ENCODE peak calls at places on chromosomes 5 and 9, in five cellular contexts. One of them, this sample, is unnamed.
A peak's percentile ranks its signal among the peaks of the same experiment; 100 is the strongest.

GRCh38 chr9:37408933-37409710 is 13.4 kb upstream of the GRHPR start:
- DNase-seq in NCI-H1105 treated with DMSO at 0.1 percent for 48 hours: no peak
- DNase-seq in mesenchymal stem cell: no peak
- DNase-seq in RPMI7951: no peak
- DNase-seq in pons: no peak
- DNase-seq in this sample: no peak

GRCh38 chr5:16935271-16936149 is 578 bp downstream of the MYO10 start:
- DNase-seq in RPMI7951: no peak
- DNase-seq in NCI-H1105 treated with DMSO at 0.1 percent for 48 hours: peak; percentile 37
- DNase-seq in mesenchymal stem cell: no peak
- DNase-seq in pons: peak; percentile 24
- DNase-seq in this sample: peak; percentile 32

GRCh38 chr9:4538107-4538506 is 47.8 kb downstream of the SLC1A1 start:
- DNase-seq in pons: no peak
- DNase-seq in NCI-H1105 treated with DMSO at 0.1 percent for 48 hours: no peak
- DNase-seq in RPMI7951: no peak
- DNase-seq in mesenchymal stem cell: no peak
- DNase-seq in this sample: no peak

GRCh38 chr5:139205586-139205985 is 7.4 kb upstream of the SIL1 start:
- DNase-seq in NCI-H1105 treated with DMSO at 0.1 percent for 48 hours: no peak
- DNase-seq in mesenchymal stem cell: no peak
- DNase-seq in pons: no peak
- DNase-seq in RPMI7951: no peak
- DNase-seq in this sample: no peak

GRCh38 chr5:158127536-158127935 is 268.6 kb upstream of the CLINT1 start:
- DNase-seq in mesenchymal stem cell: no peak
- DNase-seq in RPMI7951: no peak
- DNase-seq in pons: no peak
- DNase-seq in NCI-H1105 treated with DMSO at 0.1 percent for 48 hours: no peak
- DNase-seq in this sample: no peak

GRCh38 chr9:107548298-107549142 is 59.0 kb upstream of the KLF4 start:
- DNase-seq in mesenchymal stem cell: peak; percentile 81
- DNase-seq in NCI-H1105 treated with DMSO at 0.1 percent for 48 hours: no peak
- DNase-seq in RPMI7951: peak; percentile 86
- DNase-seq in pons: peak; percentile 41
- DNase-seq in this sample: peak; percentile 56

GRCh38 chr5:73218552-73219171 is 45.7 kb downstream of the TMEM174 start:
- DNase-seq in NCI-H1105 treated with DMSO at 0.1 percent for 48 hours: peak; percentile 1
- DNase-seq in RPMI7951: peak; percentile 53
- DNase-seq in pons: no peak
- DNase-seq in mesenchymal stem cell: peak; percentile 52
- DNase-seq in this sample: peak; percentile 57

GRCh38 chr5:96699186-96699820 is 37.1 kb downstream of the CAST start:
- DNase-seq in NCI-H1105 treated with DMSO at 0.1 percent for 48 hours: no peak
- DNase-seq in pons: peak; percentile 56
- DNase-seq in mesenchymal stem cell: peak; percentile 59
- DNase-seq in RPMI7951: peak; percentile 10
- DNase-seq in this sample: peak; percentile 45

GRCh38 chr5:96816991-96817390 is 9.2 kb upstream of the ERAP1 start:
- DNase-seq in pons: no peak
- DNase-seq in mesenchymal stem cell: no peak
- DNase-seq in NCI-H1105 treated with DMSO at 0.1 percent for 48 hours: no peak
- DNase-seq in RPMI7951: no peak
- DNase-seq in this sample: peak; percentile 30

GRCh38 chr9:136133959-136134484 is 15.3 kb upstream of the TMEM250 start:
- DNase-seq in pons: no peak
- DNase-seq in mesenchymal stem cell: no peak
- DNase-seq in NCI-H1105 treated with DMSO at 0.1 percent for 48 hours: no peak
- DNase-seq in RPMI7951: no peak
- DNase-seq in this sample: peak; percentile 21

GRCh38 chr5:45225571-45226031 is 416.9 kb downstream of the MRPS30 start:
- DNase-seq in RPMI7951: no peak
- DNase-seq in mesenchymal stem cell: no peak
- DNase-seq in NCI-H1105 treated with DMSO at 0.1 percent for 48 hours: no peak
- DNase-seq in pons: no peak
- DNase-seq in this sample: no peak

GRCh38 chr9:79233542-79233941 is 338.2 kb upstream of the TLE4 start:
- DNase-seq in mesenchymal stem cell: peak; percentile 19
- DNase-seq in NCI-H1105 treated with DMSO at 0.1 percent for 48 hours: no peak
- DNase-seq in RPMI7951: peak; percentile 76
- DNase-seq in pons: no peak
- DNase-seq in this sample: no peak

GRCh38 chr9:136587944-136588662 is 42.3 kb upstream of the NOTCH1 start:
- DNase-seq in RPMI7951: no peak
- DNase-seq in NCI-H1105 treated with DMSO at 0.1 percent for 48 hours: no peak
- DNase-seq in mesenchymal stem cell: peak; percentile 53
- DNase-seq in pons: no peak
- DNase-seq in this sample: no peak

GRCh38 chr9:81479573-81479972 is 209.8 kb downstream of the TLE1 start:
- DNase-seq in RPMI7951: no peak
- DNase-seq in pons: no peak
- DNase-seq in NCI-H1105 treated with DMSO at 0.1 percent for 48 hours: no peak
- DNase-seq in mesenchymal stem cell: no peak
- DNase-seq in this sample: peak; percentile 61

GRCh38 chr5:116273458-116274242 is 188.8 kb downstream of the COMMD10 start:
- DNase-seq in NCI-H1105 treated with DMSO at 0.1 percent for 48 hours: no peak
- DNase-seq in pons: no peak
- DNase-seq in mesenchymal stem cell: peak; percentile 66
- DNase-seq in RPMI7951: peak; percentile 3
- DNase-seq in this sample: peak; percentile 4

This sample was measured in myocyte.